ENCODE peak calls at places on chromosome 12, in five cellular contexts. W, P, G, Y and F are unnamed samples.

GRCh38 chr12:121857322-121858246 is 1.1 kb downstream of the HPD start:
- DNase-seq in W (no peak), P (no peak), G (no peak), Y (no peak), F (no peak)

GRCh38 chr12:70581199-70581598 is 56.0 kb downstream of the PTPRB start:
- DNase-seq in W (no peak), P (no peak), G (no peak), Y (no peak), F (no peak)

GRCh38 chr12:57479043-57479375 is 657 bp downstream of the ARHGAP9 start:
- DNase-seq in W (no peak), P (no peak), G (no peak), Y (no peak), F (no peak)

GRCh38 chr12:32558941-32559340 is 120.2 kb upstream of the DNM1L start:
- DNase-seq in W (peak; percentile 67), P (peak; percentile 49), G (no peak), Y (no peak), F (no peak)

GRCh38 chr12:126668538-126668937 is 1598.4 kb upstream of the TMEM132C start:
- DNase-seq in W (no peak), P (peak; percentile 99), G (no peak), Y (no peak), F (no peak)

GRCh38 chr12:95168746-95169145 is 48.5 kb downstream of the FGD6 start:
- DNase-seq in W (no peak), P (no peak), G (no peak), Y (no peak), F (no peak)

GRCh38 chr12:79324571-79324970 is 366.2 kb downstream of the PAWR start:
- DNase-seq in W (no peak), P (no peak), G (no peak), Y (no peak), F (no peak)

GRCh38 chr12:5589055-5589454 is 157.1 kb downstream of the NTF3 start:
- DNase-seq in W (no peak), P (no peak), G (no peak), Y (no peak), F (no peak)

GRCh38 chr12:123245678-123246077 is 12.4 kb downstream of the MTRFR start:
- DNase-seq in W (no peak), P (no peak), G (no peak), Y (no peak), F (no peak)

GRCh38 chr12:89994901-89995300 is 286.3 kb upstream of the ATP2B1 start:
- DNase-seq in W (no peak), P (no peak), G (no peak), Y (no peak), F (no peak)

GRCh38 chr12:118058881-118059644 is 1.9 kb downstream of the WSB2 start:
- DNase-seq in W (peak; percentile 47), P (no peak), G (no peak), Y (no peak), F (peak; percentile 42)

GRCh38 chr12:85829391-85829790 is 6.8 kb downstream of the RASSF9 start:
- DNase-seq in W (peak; percentile 46), P (no peak), G (no peak), Y (no peak), F (no peak)

GRCh38 chr12:41943671-41944070 is 201.0 kb downstream of the GXYLT1 start:
- DNase-seq in W (no peak), P (no peak), G (no peak), Y (no peak), F (no peak)

GRCh38 chr12:4819654-4820053 is 90.1 kb upstream of the KCNA1 start:
- DNase-seq in W (peak; percentile 13), P (peak; percentile 20), G (no peak), Y (no peak), F (peak; percentile 23)

DNA sequence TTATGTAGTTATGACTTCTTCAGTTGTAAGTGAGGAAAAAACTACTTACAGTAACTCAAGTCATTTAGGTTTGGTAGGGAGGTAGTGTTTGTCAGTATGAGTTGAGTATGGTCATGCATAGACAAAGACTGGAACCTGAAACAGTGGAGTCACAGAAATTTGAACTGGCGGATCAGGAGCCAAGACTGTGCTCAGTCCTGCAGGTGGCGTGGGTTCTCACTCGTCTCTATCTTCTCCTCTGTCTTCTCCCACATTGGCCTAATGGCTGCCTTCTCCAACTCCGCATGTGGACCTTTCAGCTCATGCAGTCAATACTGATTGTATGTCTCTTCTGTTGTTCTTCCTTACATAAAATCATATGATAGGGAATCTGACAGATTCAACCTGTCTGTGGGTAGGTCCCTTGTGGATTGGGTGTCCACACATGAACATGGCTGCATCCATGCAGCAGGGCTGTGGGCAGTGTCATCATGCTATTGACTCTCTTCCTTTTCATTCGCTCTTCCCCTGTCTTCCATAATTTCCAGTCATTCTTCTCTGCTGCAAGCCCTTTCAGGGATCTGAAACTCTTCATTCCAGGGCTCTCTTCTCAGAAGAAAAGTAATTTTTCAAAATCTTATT is 78.8 kb upstream of the NEDD1 start:
- DNase-seq in W (no peak), P (no peak), G (no peak), Y (no peak), F (no peak)
- TF ChIP-seq CTCF in W (no peak), P (no peak), G (no peak), Y (no peak), F (no peak)

GRCh38 chr12:27549801-27550652 is 26.0 kb downstream of the PPFIBP1 start:
- DNase-seq in W (peak; percentile 97), P (peak; percentile 93), G (peak; percentile 89), Y (peak; percentile 77), F (peak; percentile 96)

GRCh38 chr12:27547592-27547991 is 23.6 kb downstream of the PPFIBP1 start:
- DNase-seq in W (no peak), P (no peak), G (no peak), Y (no peak), F (no peak)

GRCh38 chr12:27549231-27549800 is 25.3 kb downstream of the PPFIBP1 start:
- DNase-seq in W (peak; percentile 87), P (no peak), G (no peak), Y (no peak), F (no peak)

GRCh38 chr12:27550653-27550975 is 26.6 kb downstream of the PPFIBP1 start:
- DNase-seq in W (no peak), P (no peak), G (no peak), Y (no peak), F (no peak)

DNA sequence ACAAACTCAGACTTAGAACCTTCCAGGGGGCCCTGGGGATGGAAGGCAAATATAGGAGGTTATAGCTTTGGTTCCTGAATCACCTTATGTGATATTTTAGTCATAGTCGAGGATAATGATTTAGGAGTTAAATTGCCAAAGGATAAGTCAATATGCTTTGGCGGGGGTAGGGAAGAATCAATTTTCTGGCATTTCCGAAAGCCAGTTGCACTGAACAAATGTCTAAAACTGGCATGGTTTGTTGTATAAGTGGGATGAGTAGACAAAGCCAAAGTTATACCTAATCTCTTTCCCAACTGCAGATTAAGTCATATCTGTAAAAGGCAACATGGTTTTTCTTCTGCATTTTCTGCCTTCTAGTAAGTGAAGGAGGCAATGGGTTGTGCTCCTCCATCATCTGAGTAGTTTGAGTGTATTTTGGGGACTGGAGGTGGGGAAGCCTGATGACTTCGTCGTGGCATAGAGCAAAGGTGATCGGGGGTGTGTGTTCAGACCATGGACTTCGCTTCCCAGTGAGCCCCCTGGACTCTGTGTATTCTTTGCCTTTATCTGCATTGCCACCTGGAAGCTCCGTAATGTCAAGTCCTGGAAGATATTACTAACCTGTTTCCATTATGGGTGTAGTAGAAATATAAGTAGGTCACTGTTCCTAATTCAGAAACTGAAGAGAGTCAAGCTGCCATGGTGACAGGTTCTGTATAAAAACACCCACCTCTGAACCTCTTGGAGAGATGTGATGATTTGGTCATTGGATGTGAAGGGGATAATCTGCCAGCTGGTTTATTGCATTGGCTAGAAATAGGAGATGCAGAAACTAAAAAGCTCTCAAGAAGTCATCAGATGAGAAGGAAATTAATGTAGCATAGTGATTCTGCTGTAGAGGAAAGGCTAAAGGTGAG is 24.5 kb downstream of the PPFIBP1 start:
- DNase-seq in W (no peak), P (no peak), G (no peak), Y (no peak), F (no peak)
- TF ChIP-seq CTCF in W (no peak), P (no peak), G (no peak), Y (no peak), F (no peak)

GRCh38 chr12:75705749-75706719 is 194.6 kb upstream of the KRR1 start:
- DNase-seq in W (peak; percentile 100), P (peak; percentile 87), G (no peak), Y (peak; percentile 9), F (no peak)

GRCh38 chr12:75706786-75707605 is 195.6 kb upstream of the KRR1 start:
- DNase-seq in W (peak; percentile 93), P (no peak), G (no peak), Y (no peak), F (no peak)

GRCh38 chr12:75708829-75709228 is 197.4 kb upstream of the KRR1 start:
- DNase-seq in W (no peak), P (no peak), G (no peak), Y (no peak), F (no peak)

GRCh38 chr12:75709474-75709873 is 198.1 kb upstream of the KRR1 start:
- DNase-seq in W (no peak), P (no peak), G (no peak), Y (no peak), F (no peak)

DNA sequence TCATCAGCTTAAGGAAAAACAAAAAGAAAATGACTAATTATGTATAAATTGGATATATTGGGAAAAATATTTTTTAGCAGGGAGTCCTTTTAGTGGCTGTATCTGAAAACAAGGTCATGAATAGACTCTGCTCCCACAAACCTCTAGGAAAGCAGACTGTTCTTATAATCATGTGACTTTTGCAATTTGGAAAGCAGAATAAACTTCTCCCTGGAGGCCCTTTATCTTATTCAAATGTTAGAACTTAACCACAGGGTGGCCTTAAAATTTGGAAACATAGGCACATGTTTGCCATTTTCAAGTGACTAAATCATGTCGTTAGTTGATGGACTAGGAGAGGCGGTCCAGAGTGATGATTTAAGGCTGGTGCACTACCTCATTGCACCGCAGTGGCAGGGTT is 196.6 kb upstream of the KRR1 start:
- DNase-seq in W (no peak), P (no peak), G (no peak), Y (no peak), F (no peak)
- TF ChIP-seq CTCF in W (no peak), P (no peak), G (no peak), Y (no peak), F (no peak)

DNA sequence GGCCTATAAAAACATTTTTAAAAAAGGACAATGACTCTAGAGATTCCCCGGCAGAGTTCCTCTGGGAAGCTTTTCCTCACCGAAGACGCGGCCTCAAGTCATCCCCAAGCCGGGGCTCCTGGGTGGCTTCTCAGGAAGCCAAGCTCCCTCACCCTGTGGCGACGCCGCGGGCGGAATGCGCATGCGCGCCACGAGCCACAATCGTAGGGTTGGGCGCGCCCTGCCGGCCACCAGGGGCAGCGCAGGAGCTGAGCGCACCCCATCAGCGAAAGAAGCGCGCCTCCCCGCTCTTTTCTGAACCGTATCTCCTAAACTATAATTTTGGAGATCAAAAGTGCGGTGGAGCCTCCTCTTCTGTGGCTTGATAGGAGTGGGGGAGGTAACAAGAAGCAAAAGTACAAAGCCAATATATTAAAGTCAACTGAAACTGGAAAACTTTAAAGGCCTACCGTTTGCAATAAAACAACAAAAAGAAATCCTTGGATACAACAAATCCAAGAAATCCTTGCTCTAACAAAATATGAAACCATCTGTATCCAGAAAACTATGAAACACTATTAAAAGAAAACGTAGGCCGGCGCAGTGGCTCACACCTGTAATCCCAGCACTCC is 17.4 kb upstream of the CHFR start:
- DNase-seq in W (no peak), P (no peak), G (peak; percentile 89), Y (peak; percentile 91), F (peak; percentile 42)
- TF ChIP-seq CTCF in W (peak; percentile 49), P (peak; percentile 59), G (peak; percentile 92), Y (peak; percentile 86), F (peak; percentile 13)